ENCODE peak calls at places on chromosomes 13 and 19, in eight cellular contexts. V is ovary, B is pancreas, M is H9, Q is heart left ventricle, L is neural progenitor cell, P is mesenchymal stem cell, T is tibial artery. E is an unnamed sample.

GRCh38 chr19:40650749-40651305 is 39.6 kb downstream of the NUMBL start:
- DNase-seq in V (no peak), B (no peak), M (no peak), Q (no peak), L (no peak), P (no peak), T (peak; percentile 80), E (no peak)

GRCh38 chr19:49161987-49162386 is 4.4 kb downstream of the TRPM4 start:
- DNase-seq in V (no peak), B (no peak), M (no peak), Q (no peak), L (no peak), P (no peak), T (no peak), E (no peak)

GRCh38 chr13:27176772-27177171 is 5.2 kb upstream of the USP12 start:
- DNase-seq in V (no peak), B (no peak), M (no peak), Q (no peak), L (no peak), P (no peak), T (no peak), E (no peak)

GRCh38 chr19:46845959-46846459 is 4.6 kb downstream of the AP2S1 start:
- DNase-seq in V (no peak), B (no peak), M (no peak), Q (no peak), L (no peak), P (no peak), T (no peak), E (no peak)

GRCh38 chr19:49347835-49348234 is 12.6 kb downstream of the CD37 start:
- DNase-seq in V (peak; percentile 58), B (no peak), M (peak; percentile 76), Q (no peak), L (peak; percentile 72), P (peak; percentile 65), T (no peak), E (no peak)

GRCh38 chr19:4053423-4054324 is 13.0 kb downstream of the ZBTB7A start:
- DNase-seq in V (no peak), B (peak; percentile 17), M (no peak), Q (no peak), L (no peak), P (no peak), T (no peak), E (peak; percentile 76)

GRCh38 chr19:4868286-4868834 is 893 bp upstream of the PLIN3 start:
- DNase-seq in V (no peak), B (no peak), M (no peak), Q (no peak), L (no peak), P (no peak), T (no peak), E (peak; percentile 42)

GRCh38 chr13:46129124-46129523 is 24.3 kb upstream of the CPB2 start:
- DNase-seq in V (no peak), B (no peak), M (no peak), Q (no peak), L (no peak), P (no peak), T (no peak), E (no peak)

GRCh38 chr19:12838182-12838890 is at the start of gene MAST1:
- DNase-seq in V (no peak), B (no peak), M (peak; percentile 65), Q (no peak), L (peak; percentile 91), P (peak; percentile 21), T (no peak), E (peak; percentile 68)

GRCh38 chr19:49616532-49616931 is 23.4 kb downstream of the RRAS start:
- DNase-seq in V (no peak), B (no peak), M (no peak), Q (no peak), L (no peak), P (no peak), T (no peak), E (no peak)

GRCh38 chr13:52353116-52353718 is 52.8 kb downstream of the THSD1 start:
- DNase-seq in V (no peak), B (no peak), M (no peak), Q (no peak), L (no peak), P (no peak), T (no peak), E (no peak)

GRCh38 chr19:35025969-35026368 is 4.3 kb upstream of the SCN1B start:
- DNase-seq in V (no peak), B (no peak), M (no peak), Q (no peak), L (no peak), P (no peak), T (no peak), E (no peak)

GRCh38 chr13:113864303-113864890 is 521 bp upstream of the GAS6 start:
- DNase-seq in V (no peak), B (no peak), M (no peak), Q (no peak), L (no peak), P (peak; percentile 39), T (peak; percentile 60), E (peak; percentile 19)

GRCh38 chr13:48068952-48069351 is 26.0 kb downstream of the MED4 start:
- DNase-seq in V (no peak), B (no peak), M (no peak), Q (no peak), L (no peak), P (no peak), T (no peak), E (no peak)

GRCh38 chr13:48072304-48072703 is 22.6 kb downstream of the MED4 start:
- DNase-seq in V (no peak), B (no peak), M (no peak), Q (no peak), L (no peak), P (no peak), T (no peak), E (no peak)

GRCh38 chr13:48072787-48073186 is 22.1 kb downstream of the MED4 start:
- DNase-seq in V (no peak), B (no peak), M (no peak), Q (no peak), L (no peak), P (no peak), T (no peak), E (no peak)

GRCh38 chr13:48069573-48069972 is 25.3 kb downstream of the MED4 start:
- DNase-seq in V (no peak), B (no peak), M (no peak), Q (no peak), L (no peak), P (no peak), T (no peak), E (no peak)

DNA sequence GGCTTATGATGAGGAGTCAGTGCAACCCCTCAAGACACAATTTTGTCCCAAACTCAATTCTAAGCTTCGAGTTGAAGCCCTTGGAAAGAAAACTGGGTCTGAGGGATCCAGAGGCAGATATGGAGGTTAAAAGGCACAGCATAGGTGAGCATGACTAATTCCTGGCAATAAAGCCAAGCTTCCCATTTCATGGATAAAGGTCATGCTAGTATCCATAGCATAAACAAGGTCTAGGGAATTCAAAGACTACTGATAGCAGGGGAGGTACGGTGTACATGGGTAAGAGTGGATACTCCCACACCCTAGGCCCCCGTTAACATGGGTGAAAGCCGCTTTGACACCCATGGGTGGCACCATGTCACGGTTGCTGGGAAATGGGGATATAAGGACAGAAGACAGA is 24.0 kb downstream of the MED4 start:
- DNase-seq in V (no peak), B (no peak), M (no peak), Q (no peak), L (no peak), P (no peak), T (no peak), E (no peak)
- H3K9me3 ChIP-seq in V (peaks cover 26% of the 10 kb centered on the region), B (no peaks in the 10 kb centered on the region), M (peaks cover 79% of the 10 kb centered on the region), Q (peaks cover 45% of the 10 kb centered on the region), L (peaks cover 42% of the 10 kb centered on the region), P (peaks cover 89% of the 10 kb centered on the region), T (peaks cover 15% of the 10 kb centered on the region), E (peaks cover 50% of the 10 kb centered on the region)

GRCh38 chr19:11832253-11832912 is 16.1 kb upstream of the ZNF439 start:
- DNase-seq in V (no peak), B (no peak), M (no peak), Q (no peak), L (no peak), P (no peak), T (no peak), E (no peak)

GRCh38 chr19:11833541-11833940 is 15.0 kb upstream of the ZNF439 start:
- DNase-seq in V (no peak), B (no peak), M (no peak), Q (no peak), L (no peak), P (no peak), T (no peak), E (no peak)
- H3K9me3 ChIP-seq in V (peaks cover 18% of the 10 kb centered on the region), B (no peaks in the 10 kb centered on the region), M (peaks cover 37% of the 10 kb centered on the region), Q (peaks cover 59% of the 10 kb centered on the region), L (peaks cover 44% of the 10 kb centered on the region), P (peaks cover 85% of the 10 kb centered on the region), T (peaks cover 32% of the 10 kb centered on the region), E (peaks cover 70% of the 10 kb centered on the region)

GRCh38 chr13:80572867-80573266 is 231.9 kb upstream of the SPRY2 start:
- DNase-seq in V (no peak), B (no peak), M (no peak), Q (no peak), L (no peak), P (no peak), T (no peak), E (no peak)

GRCh38 chr13:80574113-80574512 is 233.2 kb upstream of the SPRY2 start:
- DNase-seq in V (no peak), B (no peak), M (no peak), Q (no peak), L (no peak), P (no peak), T (no peak), E (no peak)

GRCh38 chr13:80577285-80577684 is 236.4 kb upstream of the SPRY2 start:
- DNase-seq in V (no peak), B (no peak), M (peak; percentile 34), Q (no peak), L (no peak), P (no peak), T (no peak), E (no peak)

GRCh38 chr13:80571346-80572307 is 230.7 kb upstream of the SPRY2 start:
- DNase-seq in V (no peak), B (no peak), M (no peak), Q (peak; percentile 30), L (no peak), P (peak; percentile 10), T (no peak), E (no peak)

GRCh38 chr13:80572308-80572676 is 231.4 kb upstream of the SPRY2 start:
- DNase-seq in V (no peak), B (no peak), M (no peak), Q (no peak), L (no peak), P (no peak), T (no peak), E (no peak)
- H3K9me3 ChIP-seq in V (no peaks in the 10 kb centered on the region), B (no peaks in the 10 kb centered on the region), M (no peaks in the 10 kb centered on the region), Q (no peaks in the 10 kb centered on the region), L (no peaks in the 10 kb centered on the region), P (no peaks in the 10 kb centered on the region), T (no peaks in the 10 kb centered on the region), E (no peaks in the 10 kb centered on the region)

DNA sequence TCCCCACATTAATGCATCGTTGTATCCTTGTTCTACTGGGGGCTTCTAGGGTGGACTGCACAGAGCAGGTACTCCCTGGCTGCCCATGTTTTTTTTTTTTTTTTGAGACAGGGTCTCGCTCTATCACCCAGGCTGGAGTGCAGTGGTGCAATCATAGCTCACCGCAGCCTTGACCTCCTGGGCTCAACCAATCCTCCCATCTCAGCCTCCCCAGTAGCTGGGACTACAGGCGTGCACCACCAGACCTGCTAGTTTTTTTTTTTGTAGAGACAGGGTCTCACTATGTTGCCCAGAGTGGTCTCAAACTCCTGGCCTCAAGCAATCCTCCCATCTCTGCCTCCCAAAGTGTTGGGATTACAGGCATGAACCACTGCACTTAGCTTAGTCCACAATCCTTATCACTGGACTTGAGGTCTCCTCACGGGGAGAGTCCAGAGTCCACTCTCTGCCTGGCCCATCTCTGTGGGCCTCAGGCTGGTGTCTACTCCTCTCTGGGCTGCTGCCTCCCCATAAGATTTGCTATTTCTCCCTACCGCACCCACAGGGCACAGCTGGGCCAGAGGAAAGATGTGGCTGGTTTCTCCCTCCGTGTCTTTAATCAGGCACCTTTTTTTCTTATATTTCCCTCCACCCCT is 50.4 kb upstream of the CYP4F8 start:
- DNase-seq in V (no peak), B (no peak), M (no peak), Q (no peak), L (no peak), P (no peak), T (no peak), E (no peak)
- H3K9me3 ChIP-seq in V (no peaks in the 10 kb centered on the region), B (no peaks in the 10 kb centered on the region), M (peaks cover 39% of the 10 kb centered on the region), Q (no peaks in the 10 kb centered on the region), L (no peaks in the 10 kb centered on the region), P (no peaks in the 10 kb centered on the region), T (no peaks in the 10 kb centered on the region), E (no peaks in the 10 kb centered on the region)